ENCODE peak calls at places on chromosomes 1 and 21, in five cellular contexts. J is Peyer's patch, W is sigmoid colon, U is tibial nerve, A is prostate gland. B is an unnamed sample.

GRCh38 chr1:175307160-175307559 is 114.6 kb upstream of the KIAA0040 start:
- DNase-seq in J (no peak), A (no peak), W (no peak), U (no peak), B (no peak)

GRCh38 chr1:53278294-53278693 is 40.0 kb upstream of the MAGOH start:
- DNase-seq in J (peak), W (peak), U (peak), A (peak), B (peak)

GRCh38 chr21:26055010-26055409 is 115.6 kb downstream of the APP start:
- DNase-seq in A (no peak), W (no peak), J (no peak), U (no peak), B (no peak)

GRCh38 chr21:29827236-29827635 is 112.6 kb downstream of the GRIK1 start:
- DNase-seq in J (no peak), A (no peak), U (no peak), W (no peak), B (no peak)

GRCh38 chr1:99674665-99675064 is 28.8 kb downstream of the PALMD start:
- DNase-seq in U (no peak), A (no peak), J (no peak), W (no peak), B (no peak)

GRCh38 chr1:61975621-61976020 is 219.0 kb upstream of the L1TD1 start:
- DNase-seq in J (no peak), W (no peak), U (no peak), A (no peak), B (no peak)

GRCh38 chr1:194929376-194929775 is 1678.9 kb downstream of the KCNT2 start:
- DNase-seq in W (no peak), A (no peak), U (no peak), J (no peak), B (no peak)

GRCh38 chr1:169483500-169483966 is 2.2 kb downstream of the SLC19A2 start:
- DNase-seq in U (no peak), J (no peak), A (peak), W (no peak), B (no peak)

GRCh38 chr1:206684478-206685255 is at the start of gene MAPKAPK2:
- DNase-seq in A (peak), W (peak), J (peak), U (peak), B (peak)

GRCh38 chr1:32753532-32754281 is 51.1 kb upstream of the SYNC start:
- DNase-seq in W (peak), J (peak), A (peak), U (no peak), B (no peak)

GRCh38 chr1:236200925-236201324 is 58.6 kb downstream of the GPR137B start:
- DNase-seq in J (no peak), A (no peak), U (no peak), W (no peak), B (no peak)

GRCh38 chr1:204888294-204888693 is 17.6 kb downstream of the NFASC start:
- DNase-seq in J (no peak), U (no peak), A (no peak), W (no peak), B (no peak)

GRCh38 chr1:46479744-46480350 is 9.8 kb upstream of the DMBX1 start:
- DNase-seq in J (peak), W (no peak), U (no peak), A (no peak), B (no peak)

GRCh38 chr1:168623003-168623828 is 46.8 kb downstream of the XCL1 start:
- DNase-seq in W (no peak), A (no peak), U (no peak), J (no peak), B (no peak)

GRCh38 chr21:26798856-26799751 is 46.1 kb downstream of the ADAMTS1 start:
- DNase-seq in W (no peak), U (no peak), A (no peak), J (no peak), B (no peak)

GRCh38 chr1:226738995-226739695 is at the start of gene ITPKB:
- DNase-seq in J (peak), U (no peak), A (peak), W (peak), B (peak)
- TF ChIP-seq POLR2A in J (no peak), U (no peak), A (peak), W (peak), B (no peak)

GRCh38 chr21:45510466-45510955 is 31.7 kb downstream of the SLC19A1 start:
- DNase-seq in W (peak), U (no peak), J (no peak), A (no peak), B (no peak)
- TF ChIP-seq POLR2A in W (no peak), U (no peak), J (no peak), A (no peak), B (no peak)

GRCh38 chr1:179143332-179143731 is 61.5 kb downstream of the TOR3A start:
- DNase-seq in W (no peak), A (no peak), U (no peak), J (no peak), B (no peak)

GRCh38 chr1:179145521-179145920 is 63.7 kb downstream of the TOR3A start:
- DNase-seq in J (no peak), A (no peak), W (no peak), U (no peak), B (no peak)

GRCh38 chr1:179141592-179142244 is 59.8 kb downstream of the TOR3A start:
- DNase-seq in J (no peak), A (no peak), W (no peak), U (no peak), B (no peak)

GRCh38 chr1:179144621-179145020 is 62.8 kb downstream of the TOR3A start:
- DNase-seq in A (no peak), J (no peak), U (no peak), W (no peak), B (no peak)

DNA sequence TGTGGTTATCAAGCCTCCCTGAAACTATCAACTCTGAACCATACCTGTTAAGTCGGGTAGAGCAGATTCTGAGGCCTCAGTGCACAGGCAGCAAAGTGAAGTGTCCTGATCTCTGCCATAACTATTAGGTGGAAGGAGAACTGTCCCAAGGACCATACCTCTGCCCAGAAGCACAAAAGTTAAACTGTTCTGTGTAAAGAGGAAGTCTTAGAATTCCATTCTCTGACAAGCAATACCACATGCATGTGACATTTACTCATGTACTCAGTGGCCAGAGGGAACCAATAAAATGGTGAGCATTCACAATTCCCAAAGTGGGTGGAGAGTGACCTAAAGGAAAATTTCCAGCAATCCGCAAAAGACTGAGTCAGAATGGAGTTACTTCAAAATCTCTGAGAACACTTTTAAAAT is 61.0 kb downstream of the TOR3A start:
- DNase-seq in W (no peak), U (no peak), J (no peak), A (no peak), B (peak)
- TF ChIP-seq POLR2A in W (peak), U (peak), J (no peak), A (peak), B (peak)

GRCh38 chr1:115467196-115467595 is 129.1 kb upstream of the NGF start:
- DNase-seq in U (no peak), W (no peak), A (no peak), J (no peak), B (no peak)
- TF ChIP-seq POLR2A in U (no peak), W (no peak), A (no peak), J (no peak), B (no peak)

DNA sequence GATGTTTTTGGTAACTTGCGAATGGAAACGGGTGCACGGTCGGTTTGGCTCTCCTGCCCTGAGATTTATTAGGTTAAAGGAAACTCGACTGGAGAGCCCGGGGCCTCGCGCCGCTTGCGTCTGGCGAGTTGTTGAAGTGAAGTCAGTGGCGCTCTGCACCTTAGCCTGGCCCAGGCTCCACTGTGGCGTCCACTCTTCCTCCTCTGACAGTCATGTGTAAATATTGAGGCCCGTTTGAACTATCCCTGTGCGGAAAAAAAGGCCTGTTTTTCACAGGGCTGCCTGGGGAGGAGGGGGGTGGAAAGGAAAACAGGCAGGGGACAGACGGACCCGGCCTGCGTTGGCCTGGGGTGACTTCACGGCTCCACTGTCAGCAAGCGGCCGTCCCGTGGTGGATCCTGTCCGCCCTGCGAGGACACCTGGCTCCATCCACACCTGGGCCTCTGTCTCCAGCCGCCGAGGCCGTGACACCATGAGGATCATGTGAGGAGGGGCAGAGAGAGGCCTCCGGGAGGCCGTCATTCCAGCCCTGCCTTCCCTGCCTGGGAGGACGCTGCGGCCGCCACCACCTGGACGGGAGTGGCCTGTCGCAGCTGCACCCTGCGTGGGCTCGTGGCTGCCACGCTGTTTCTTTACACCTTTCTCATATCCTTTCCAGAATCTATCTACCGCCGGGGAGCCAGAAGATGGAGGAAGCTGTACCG is 59.8 kb downstream of the FAAP20 start:
- DNase-seq in J (peak), U (no peak), W (no peak), A (peak), B (no peak)
- TF ChIP-seq POLR2A in J (no peak), U (no peak), W (no peak), A (no peak), B (no peak)

GRCh38 chr1:11045428-11046269 is 1.4 kb downstream of the MASP2 start:
- DNase-seq in W (peak), A (no peak), U (no peak), J (no peak), B (no peak)
- TF ChIP-seq POLR2A in W (no peak), A (no peak), U (no peak), J (no peak), B (no peak)

DNA sequence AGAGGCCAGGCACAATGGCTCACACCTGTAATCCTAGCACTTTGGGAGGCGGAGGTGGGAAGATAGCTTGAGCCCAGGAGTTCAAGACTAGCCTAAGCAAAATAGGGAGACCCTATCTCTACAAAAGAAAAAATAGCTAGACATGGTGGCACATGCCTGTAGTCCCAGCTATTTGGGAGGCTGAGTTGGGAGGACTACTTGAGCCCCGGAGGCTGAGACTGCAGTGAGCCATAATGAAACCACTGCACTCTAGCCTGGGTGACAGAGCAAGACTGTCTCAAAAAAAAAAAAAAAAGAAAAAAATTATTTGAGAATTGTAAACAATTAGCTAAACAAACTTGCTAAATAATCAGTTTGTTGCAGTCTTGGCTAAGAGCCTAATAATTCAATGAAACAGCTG is 10.6 kb upstream of the DNAJB4 start:
- DNase-seq in A (no peak), W (no peak), U (no peak), J (no peak), B (no peak)
- TF ChIP-seq POLR2A in A (no peak), W (no peak), U (no peak), J (no peak), B (no peak)

GRCh38 chr1:181124206-181124825 is 35.8 kb downstream of the IER5 start:
- DNase-seq in W (no peak), J (no peak), A (no peak), U (no peak), B (no peak)
- TF ChIP-seq POLR2A in W (no peak), J (no peak), A (no peak), U (no peak), B (no peak)

DNA sequence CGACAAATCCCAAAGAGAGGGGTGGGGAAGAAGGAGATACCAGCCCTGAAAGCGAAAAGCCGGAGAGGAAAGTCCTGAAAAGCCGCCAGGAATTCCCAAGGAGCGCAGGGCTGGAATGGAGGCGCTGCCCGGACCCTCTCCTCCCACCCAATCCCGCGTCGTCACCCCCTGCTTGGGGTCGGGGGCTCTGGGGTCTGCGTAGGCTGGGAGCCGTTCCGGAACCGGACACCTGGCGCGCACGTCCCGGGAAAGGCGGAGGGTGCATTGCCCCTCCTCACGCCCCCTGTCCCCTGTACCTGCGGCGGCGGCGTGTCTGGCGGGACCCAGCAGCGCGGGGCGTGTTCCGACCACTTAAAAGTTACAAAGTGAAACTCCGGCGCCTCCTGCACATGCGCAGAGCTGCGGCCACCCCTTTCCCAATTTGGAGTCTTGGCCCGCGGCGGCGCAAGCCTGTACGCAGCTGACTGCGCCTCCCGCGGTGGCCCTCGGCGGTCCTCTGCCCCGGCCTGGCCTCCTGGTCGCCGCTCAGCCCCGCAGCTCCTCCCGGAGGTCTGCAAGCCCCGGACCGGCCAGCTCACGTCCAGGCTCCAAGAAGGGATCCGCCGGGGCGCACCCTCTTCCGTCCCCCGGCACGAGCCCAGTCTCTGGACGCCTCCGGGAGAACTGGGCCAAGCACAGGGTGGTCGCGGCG is at the start of gene TMEM63A:
- DNase-seq in U (peak), W (peak), A (peak), J (peak), B (peak)
- TF ChIP-seq POLR2A in U (peak), W (peak), A (peak), J (peak), B (peak)

B was measured in H54.